ENCODE peak calls at places on chromosome 15, in four cellular contexts. L is SK-N-SH, Y is H1, M is HepG2. Z is an unnamed sample.

GRCh38 chr15:65612616-65612946 is 1.6 kb upstream of the INTS14 start:
- DNase-seq in L (no peak), Y (no peak), M (no peak), Z (no peak)

GRCh38 chr15:39028069-39028468 is 463.5 kb upstream of the RASGRP1 start:
- DNase-seq in L (no peak), Y (no peak), M (no peak), Z (no peak)

GRCh38 chr15:40328176-40328575 is 4.7 kb downstream of the INAFM2 start:
- DNase-seq in L (no peak), Y (no peak), M (no peak), Z (no peak)

GRCh38 chr15:67183443-67184169 is 70.9 kb downstream of the AAGAB start:
- DNase-seq in L (no peak), Y (no peak), M (peak; percentile 84), Z (no peak)

GRCh38 chr15:40479024-40479423 is 8.2 kb downstream of the CHST14 start:
- DNase-seq in L (no peak), Y (no peak), M (no peak), Z (no peak)

GRCh38 chr15:31352911-31353811 is 26.5 kb downstream of the KLF13 start:
- DNase-seq in L (peak; percentile 81), Y (no peak), M (no peak), Z (peak; percentile 83)

GRCh38 chr15:92365079-92365478 is 28.6 kb upstream of the ST8SIA2 start:
- DNase-seq in L (no peak), Y (no peak), M (peak; percentile 45), Z (no peak)

GRCh38 chr15:58212909-58213526 is 74.8 kb downstream of the AQP9 start:
- DNase-seq in L (no peak), Y (no peak), M (peak; percentile 14), Z (no peak)

GRCh38 chr15:81087121-81087520 is 46.9 kb upstream of the CFAP161 start:
- DNase-seq in L (no peak), Y (peak; percentile 19), M (no peak), Z (no peak)

GRCh38 chr15:48544816-48545215 is 100.7 kb downstream of the FBN1 start:
- DNase-seq in L (no peak), Y (no peak), M (no peak), Z (no peak)

GRCh38 chr15:95363636-95364035 is 966.9 kb upstream of the NR2F2 start:
- DNase-seq in L (no peak), Y (no peak), M (no peak), Z (no peak)

GRCh38 chr15:91849749-91850161 is 3.8 kb upstream of the SLCO3A1 start:
- DNase-seq in L (peak; percentile 42), Y (no peak), M (peak; percentile 30), Z (no peak)

GRCh38 chr15:59485036-59485435 is 47.0 kb downstream of the FAM81A start:
- DNase-seq in L (no peak), Y (no peak), M (no peak), Z (no peak)

GRCh38 chr15:85741021-85741421 is 53.7 kb downstream of the KLHL25 start:
- DNase-seq in L (peak; percentile 4), Y (no peak), M (no peak), Z (no peak)

GRCh38 chr15:85744636-85745422 is 49.9 kb downstream of the KLHL25 start:
- DNase-seq in L (peak; percentile 9), Y (no peak), M (no peak), Z (no peak)

GRCh38 chr15:85743392-85744045 is 51.2 kb downstream of the KLHL25 start:
- DNase-seq in L (no peak), Y (no peak), M (no peak), Z (no peak)

GRCh38 chr15:85741662-85742061 is 53.1 kb downstream of the KLHL25 start:
- DNase-seq in L (no peak), Y (no peak), M (no peak), Z (no peak)

GRCh38 chr15:85742186-85742751 is 52.5 kb downstream of the KLHL25 start:
- DNase-seq in L (peak; percentile 32), Y (no peak), M (no peak), Z (no peak)
- TF ChIP-seq TCF12 in L (no peak), Y (no peak), M (no peak), Z (no peak)

GRCh38 chr15:55685292-55685691 is 57.7 kb downstream of the PRTG start:
- DNase-seq in L (no peak), Y (no peak), M (no peak), Z (no peak)
- TF ChIP-seq TCF12 in L (peak; percentile 9), Y (no peak), M (no peak), Z (peak; percentile 22)

GRCh38 chr15:79193157-79193948 is 89.2 kb upstream of the ANKRD34C start:
- DNase-seq in L (no peak), Y (no peak), M (no peak), Z (no peak)
- TF ChIP-seq TCF12 in L (no peak), Y (no peak), M (no peak), Z (no peak)

GRCh38 chr15:26970712-26971210 is at the start of gene GABRG3:
- DNase-seq in L (peak; percentile 79), Y (peak; percentile 79), M (no peak), Z (no peak)
- TF ChIP-seq TCF12 in L (no peak), Y (no peak), M (no peak), Z (no peak)

DNA sequence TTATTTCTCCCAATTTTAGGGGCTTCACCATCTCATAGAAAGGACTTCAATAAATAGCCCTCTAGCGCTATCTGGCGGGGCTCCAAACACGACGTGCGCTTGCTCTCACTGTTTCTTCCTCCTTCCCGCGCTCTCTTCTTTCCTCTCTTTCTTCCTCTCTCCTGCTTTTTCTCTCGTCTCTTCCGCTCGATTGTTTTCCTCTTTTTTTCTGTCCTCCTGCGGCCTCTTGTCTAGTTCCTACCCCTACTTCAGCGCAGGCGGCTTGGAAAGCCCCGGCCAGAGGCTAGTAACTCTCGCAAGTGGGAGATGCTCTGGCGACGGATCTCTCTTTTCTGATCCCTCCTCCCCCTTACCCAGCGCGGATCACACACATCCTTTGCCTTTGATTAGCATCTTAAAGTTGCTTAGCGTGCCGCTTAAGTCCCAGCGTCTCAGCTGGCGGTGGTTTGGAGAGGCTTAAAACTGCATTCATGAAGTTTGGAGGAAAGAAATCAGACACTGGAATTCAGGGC is 6.2 kb upstream of the MEIS2 start:
- DNase-seq in L (no peak), Y (peak; percentile 72), M (no peak), Z (no peak)
- TF ChIP-seq TCF12 in L (no peak), Y (peak; percentile 8), M (no peak), Z (no peak)

GRCh38 chr15:25711691-25712090 is 151.4 kb downstream of the ATP10A start:
- DNase-seq in L (no peak), Y (no peak), M (no peak), Z (no peak)

GRCh38 chr15:25708391-25708790 is 154.7 kb downstream of the ATP10A start:
- DNase-seq in L (no peak), Y (no peak), M (no peak), Z (no peak)

GRCh38 chr15:25709437-25710159 is 153.5 kb downstream of the ATP10A start:
- DNase-seq in L (no peak), Y (no peak), M (no peak), Z (no peak)

GRCh38 chr15:25711164-25711563 is 152.0 kb downstream of the ATP10A start:
- DNase-seq in L (no peak), Y (no peak), M (no peak), Z (no peak)

DNA sequence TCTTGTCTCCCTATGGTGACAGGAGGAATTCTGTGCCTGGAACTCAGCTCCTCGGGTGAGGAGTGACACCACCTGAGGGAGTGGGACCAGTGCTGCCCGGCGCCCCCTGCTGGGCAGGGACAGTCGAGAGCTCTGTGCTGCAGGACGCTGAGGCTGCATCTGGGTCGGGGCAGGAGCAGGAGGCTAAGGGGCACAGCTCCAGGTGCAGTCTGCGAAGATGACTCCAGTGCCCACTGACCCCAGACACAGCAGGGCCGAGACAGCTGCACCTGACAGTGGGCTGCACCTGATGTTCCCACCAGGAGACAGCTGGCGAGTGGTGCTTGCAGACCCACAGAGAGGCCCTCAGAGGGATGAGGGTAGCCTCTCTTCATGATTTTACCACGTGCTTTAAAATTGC is 152.9 kb downstream of the ATP10A start:
- DNase-seq in L (peak; percentile 72), Y (peak; percentile 89), M (peak; percentile 18), Z (no peak)
- TF ChIP-seq TCF12 in L (no peak), Y (no peak), M (no peak), Z (no peak)